ENCODE peak calls at places on chromosomes 6 and 20, in six cellular contexts. H, B, D, R, O and F are unnamed samples.

GRCh38 chr6:170446841-170447560 is 106.1 kb downstream of the PSMB1 start:
- DNase-seq in H (no peak), B (no peak), D (no peak), R (no peak), O (no peak), F (no peak)

GRCh38 chr20:46586724-46587123 is 36.3 kb upstream of the OCSTAMP start:
- DNase-seq in H (no peak), B (no peak), D (no peak), R (no peak), O (no peak), F (no peak)

GRCh38 chr20:37327748-37328147 is 18.2 kb upstream of the SRC start:
- DNase-seq in H (no peak), B (no peak), D (no peak), R (no peak), O (peak), F (peak)

GRCh38 chr6:168598251-168599117 is 157.5 kb downstream of the SMOC2 start:
- DNase-seq in H (no peak), B (no peak), D (no peak), R (no peak), O (no peak), F (no peak)

GRCh38 chr6:110951986-110952794 is 6.3 kb upstream of the GTF3C6 start:
- DNase-seq in H (no peak), B (no peak), D (no peak), R (no peak), O (peak), F (no peak)

GRCh38 chr6:25930532-25931410 is at the start of gene SLC17A2:
- DNase-seq in H (no peak), B (no peak), D (no peak), R (no peak), O (no peak), F (no peak)

GRCh38 chr6:148068391-148068790 is 274.2 kb upstream of the SASH1 start:
- DNase-seq in H (no peak), B (no peak), D (no peak), R (no peak), O (no peak), F (no peak)

GRCh38 chr20:54662064-54662463 is 186.7 kb downstream of the DOK5 start:
- DNase-seq in H (no peak), B (no peak), D (no peak), R (no peak), O (no peak), F (no peak)

GRCh38 chr6:105452924-105453756 is 50.3 kb upstream of the PREP start:
- DNase-seq in H (no peak), B (no peak), D (no peak), R (peak), O (no peak), F (peak)

GRCh38 chr20:52171025-52171424 is 20.6 kb downstream of the ZFP64 start:
- DNase-seq in H (no peak), B (no peak), D (no peak), R (no peak), O (no peak), F (no peak)
- TF ChIP-seq CTCF in H (no peak), B (no peak), D (no peak), R (no peak), O (no peak), F (no peak)

GRCh38 chr6:63394656-63395308 is 75.0 kb upstream of the LGSN start:
- DNase-seq in H (no peak), B (no peak), D (no peak), R (no peak), O (no peak), F (no peak)
- TF ChIP-seq CTCF in H (no peak), B (no peak), D (no peak), R (no peak), O (no peak), F (no peak)

GRCh38 chr6:36539814-36540568 is 7.3 kb downstream of the STK38 start:
- DNase-seq in H (no peak), B (no peak), D (no peak), R (no peak), O (no peak), F (no peak)
- TF ChIP-seq CTCF in H (no peak), B (no peak), D (no peak), R (no peak), O (peak), F (no peak)

GRCh38 chr6:163147988-163148387 is 266.5 kb upstream of the QKI start:
- DNase-seq in H (no peak), B (no peak), D (no peak), R (no peak), O (no peak), F (no peak)
- TF ChIP-seq CTCF in H (peak), B (no peak), D (peak), R (no peak), O (no peak), F (no peak)